ENCODE peak calls at places on chromosomes 6 and 20, in nine cellular contexts. M is D721Med, S is astrocyte, W is type B pancreatic cell, J is GM13976, D is A549, Y is neural crest cell, T is prostate gland, X is pancreas. C is an unnamed sample.

GRCh38 chr6:91486200-91486599 is 899.3 kb upstream of the MAP3K7 start:
- DNase-seq in M (no peak), S (no peak), W (no peak), J (no peak), D (no peak), Y (no peak), T (no peak), X (no peak), C (no peak)

GRCh38 chr6:31379850-31380249 is 22.9 kb upstream of the HLA-B start:
- DNase-seq in M (no peak), S (no peak), W (no peak), J (no peak), D (no peak), Y (no peak), T (no peak), X (no peak), C (no peak)

GRCh38 chr6:15945593-15946159 is 183.2 kb upstream of the MYLIP start:
- DNase-seq in M (no peak), S (peak; percentile 25), W (no peak), J (no peak), D (peak; percentile 1), Y (no peak), T (no peak), X (no peak), C (no peak)

GRCh38 chr6:4449409-4449808 is 314.0 kb upstream of the ECI2 start:
- DNase-seq in M (no peak), S (no peak), W (no peak), J (no peak), D (no peak), Y (no peak), T (no peak), X (no peak), C (no peak)

GRCh38 chr20:39289316-39289715 is 327.2 kb downstream of the DHX35 start:
- DNase-seq in M (no peak), S (no peak), W (no peak), J (peak; percentile 25), D (peak; percentile 7), Y (no peak), T (no peak), X (no peak), C (peak; percentile 34)

GRCh38 chr6:87139236-87139635 is 16.1 kb upstream of the ZNF292 start:
- DNase-seq in M (no peak), S (peak; percentile 24), W (no peak), J (peak; percentile 59), D (peak; percentile 49), Y (no peak), T (peak; percentile 31), X (no peak), C (peak; percentile 53)

GRCh38 chr6:150996968-150997367 is 131.5 kb downstream of the MTHFD1L start:
- DNase-seq in M (no peak), S (no peak), W (no peak), J (no peak), D (no peak), Y (no peak), T (no peak), X (no peak), C (no peak)

GRCh38 chr6:30974488-30975252 is 8.8 kb upstream of the MUC21 start:
- DNase-seq in M (no peak), S (no peak), W (no peak), J (no peak), D (no peak), Y (no peak), T (no peak), X (no peak), C (no peak)

GRCh38 chr20:18240997-18241396 is 47.3 kb upstream of the ZNF133 start:
- DNase-seq in M (no peak), S (no peak), W (no peak), J (no peak), D (no peak), Y (no peak), T (no peak), X (no peak), C (no peak)

GRCh38 chr6:157047951-157048350 is 270.8 kb downstream of the ARID1B start:
- DNase-seq in M (no peak), S (no peak), W (no peak), J (no peak), D (no peak), Y (no peak), T (no peak), X (no peak), C (no peak)

GRCh38 chr20:49583669-49584417 is 15.9 kb upstream of the PTGIS start:
- DNase-seq in M (no peak), S (peak; percentile 99), W (no peak), J (no peak), D (peak; percentile 95), Y (no peak), T (peak; percentile 51), X (peak; percentile 80), C (no peak)

GRCh38 chr6:89792881-89793280 is 26.7 kb downstream of the MDN1 start:
- DNase-seq in M (peak; percentile 33), S (peak; percentile 9), W (no peak), J (peak; percentile 60), D (peak; percentile 53), Y (peak; percentile 18), T (no peak), X (no peak), C (peak; percentile 43)
- TF ChIP-seq CTCF in M (peak; percentile 44), S (peak; percentile 46), W (peak; percentile 64), J (peak; percentile 23), D (peak; percentile 30), Y (peak; percentile 58), T (no peak), X (no peak), C (peak; percentile 64)

GRCh38 chr20:25084616-25085187 is 2.8 kb upstream of the VSX1 start:
- DNase-seq in M (no peak), S (no peak), W (no peak), J (no peak), D (no peak), Y (no peak), T (no peak), X (no peak), C (no peak)
- TF ChIP-seq CTCF in M (no peak), S (no peak), W (no peak), J (no peak), D (no peak), Y (no peak), T (no peak), X (no peak), C (no peak)

GRCh38 chr6:109966299-109966698 is 11.8 kb upstream of the GPR6 start:
- DNase-seq in M (no peak), S (no peak), W (no peak), J (no peak), D (no peak), Y (no peak), T (no peak), X (no peak), C (no peak)
- TF ChIP-seq CTCF in M (no peak), S (no peak), W (no peak), J (no peak), D (no peak), Y (no peak), T (no peak), X (no peak), C (no peak)

DNA sequence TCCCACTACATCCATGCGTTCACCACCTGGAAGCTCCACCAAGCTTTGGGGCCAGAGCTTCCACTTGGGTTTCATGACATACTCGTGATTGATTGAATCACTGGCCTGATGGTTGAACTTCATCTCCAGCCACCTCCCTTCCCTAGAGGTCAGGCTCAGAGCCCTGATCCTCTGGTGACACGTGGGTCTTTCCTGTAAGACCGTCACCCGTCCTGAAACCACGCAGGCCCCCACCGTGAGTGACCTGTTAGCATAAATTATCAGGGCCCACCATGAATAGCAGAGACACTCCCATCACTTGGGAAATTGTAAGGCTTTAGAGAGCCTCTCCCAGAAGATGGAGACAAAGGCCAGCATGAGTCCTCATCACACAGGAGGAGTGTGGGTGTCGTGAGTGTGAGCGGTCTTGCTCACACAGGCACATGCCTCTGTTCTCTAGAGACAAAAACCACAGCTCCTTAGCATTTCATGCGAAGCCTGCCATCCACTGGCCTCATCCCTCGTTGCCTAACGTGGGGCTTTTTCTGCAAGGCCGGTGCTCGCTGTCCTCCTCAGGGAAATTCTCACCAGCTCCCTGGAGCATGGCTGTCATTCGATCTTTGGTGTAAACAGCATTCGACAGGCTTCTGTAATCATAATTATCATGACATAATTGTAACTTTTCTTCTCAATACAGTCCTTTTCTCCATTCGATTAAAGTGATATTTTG is 65.1 kb upstream of the DUSP22 start:
- DNase-seq in M (no peak), S (no peak), W (no peak), J (peak; percentile 71), D (no peak), Y (no peak), T (no peak), X (no peak), C (peak; percentile 65)
- TF ChIP-seq CTCF in M (no peak), S (no peak), W (no peak), J (no peak), D (no peak), Y (no peak), T (no peak), X (no peak), C (peak; percentile 54)

GRCh38 chr6:35415065-35415880 is 36.9 kb upstream of the FANCE start:
- DNase-seq in M (no peak), S (peak; percentile 80), W (no peak), J (no peak), D (peak; percentile 83), Y (peak; percentile 34), T (peak; percentile 88), X (peak; percentile 81), C (peak; percentile 45)
- TF ChIP-seq CTCF in M (peak; percentile 59), S (peak; percentile 59), W (peak; percentile 61), J (no peak), D (peak; percentile 58), Y (peak; percentile 58), T (peak; percentile 53), X (peak; percentile 53), C (no peak)

C was measured in GM13977.